ENCODE peak calls at places on chromosomes 11 and 22, in ten cellular contexts. N is body of pancreas, Z is brain microvascular endothelial cell, W is left ventricle myocardium inferior, J is right cardiac atrium, Y is ovary, F is tibial nerve, B is lower lobe of right lung, P is mesendoderm, R is heart right ventricle. O is an unnamed sample.

GRCh38 chr11:65432686-65433582 is 10.3 kb downstream of the NEAT1 start:
- DNase-seq in N (no peak), Z (no peak), W (no peak), J (no peak), Y (no peak), F (no peak), B (no peak), P (peak; percentile 59), R (no peak), O (no peak)

GRCh38 chr11:71298016-71298550 is 45.7 kb upstream of the SHANK2 start:
- DNase-seq in N (no peak), Z (no peak), W (no peak), J (no peak), Y (no peak), F (no peak), B (no peak), P (no peak), R (no peak), O (no peak)

GRCh38 chr11:112113539-112114457 is 27.1 kb downstream of the SDHD start:
- DNase-seq in N (no peak), Z (peak; percentile 31), W (no peak), J (no peak), Y (no peak), F (no peak), B (no peak), P (peak; percentile 76), R (no peak), O (no peak)

GRCh38 chr22:44887941-44888366 is 121.9 kb downstream of the PHF21B start:
- DNase-seq in N (no peak), Z (no peak), W (no peak), J (no peak), Y (no peak), F (no peak), B (no peak), P (no peak), R (no peak), O (no peak)

GRCh38 chr11:128379587-128380279 is 207.6 kb downstream of the ETS1 start:
- DNase-seq in N (no peak), Z (no peak), W (no peak), J (no peak), Y (no peak), F (no peak), B (no peak), P (no peak), R (no peak), O (no peak)

GRCh38 chr11:20715464-20715863 is 46.1 kb downstream of the NELL1 start:
- DNase-seq in N (no peak), Z (no peak), W (no peak), J (no peak), Y (no peak), F (no peak), B (no peak), P (no peak), R (no peak), O (no peak)

GRCh38 chr11:32960553-32961164 is 55.0 kb upstream of the DEPDC7 start:
- DNase-seq in N (no peak), Z (no peak), W (no peak), J (no peak), Y (no peak), F (no peak), B (no peak), P (peak; percentile 60), R (no peak), O (no peak)

GRCh38 chr11:113550179-113550578 is 75.0 kb upstream of the DRD2 start:
- DNase-seq in N (no peak), Z (no peak), W (no peak), J (no peak), Y (no peak), F (no peak), B (no peak), P (no peak), R (no peak), O (no peak)

GRCh38 chr11:112771847-112772246 is 189.4 kb upstream of the NCAM1 start:
- DNase-seq in N (no peak), Z (no peak), W (no peak), J (no peak), Y (no peak), F (no peak), B (no peak), P (no peak), R (no peak), O (no peak)

GRCh38 chr11:110096369-110096976 is 3.3 kb downstream of the ZC3H12C start:
- DNase-seq in N (no peak), Z (no peak), W (no peak), J (no peak), Y (no peak), F (no peak), B (no peak), P (no peak), R (no peak), O (no peak)

GRCh38 chr11:45603930-45604682 is 61.3 kb downstream of the CHST1 start:
- DNase-seq in N (no peak), Z (no peak), W (peak; percentile 63), J (peak; percentile 70), Y (no peak), F (no peak), B (no peak), P (no peak), R (peak; percentile 64), O (no peak)

GRCh38 chr11:40274017-40274416 is 1185.4 kb downstream of the LRRC4C start:
- DNase-seq in N (no peak), Z (peak; percentile 53), W (no peak), J (no peak), Y (no peak), F (no peak), B (no peak), P (no peak), R (no peak), O (no peak)

GRCh38 chr11:129278586-129279319 is 86.6 kb upstream of the ARHGAP32 start:
- DNase-seq in N (peak; percentile 23), Z (no peak), W (no peak), J (peak; percentile 56), Y (peak; percentile 16), F (no peak), B (peak; percentile 49), P (no peak), R (no peak), O (no peak)

GRCh38 chr11:72225411-72225951 is 914 bp downstream of the INPPL1 start:
- DNase-seq in N (no peak), Z (no peak), W (no peak), J (peak; percentile 50), Y (no peak), F (no peak), B (peak; percentile 43), P (peak; percentile 26), R (peak; percentile 4), O (no peak)

GRCh38 chr11:1863352-1864215 is 10.7 kb downstream of the LSP1 start:
- DNase-seq in N (peak; percentile 84), Z (peak; percentile 85), W (peak; percentile 87), J (peak; percentile 95), Y (peak; percentile 86), F (peak; percentile 77), B (peak; percentile 79), P (peak; percentile 86), R (peak; percentile 89), O (peak; percentile 97)

GRCh38 chr11:108647701-108648527 is 17.0 kb upstream of the DDX10 start:
- DNase-seq in N (peak; percentile 79), Z (peak; percentile 85), W (peak; percentile 78), J (peak; percentile 85), Y (peak; percentile 35), F (no peak), B (peak; percentile 60), P (peak; percentile 90), R (peak; percentile 83), O (peak; percentile 85)

GRCh38 chr11:93525601-93526000 is 17.6 kb downstream of the SMCO4 start:
- DNase-seq in N (no peak), Z (peak; percentile 40), W (no peak), J (peak; percentile 65), Y (no peak), F (no peak), B (no peak), P (no peak), R (no peak), O (no peak)

GRCh38 chr11:5929571-5929970 is 12.5 kb upstream of the OR56A3 start:
- DNase-seq in N (no peak), Z (no peak), W (no peak), J (no peak), Y (no peak), F (no peak), B (no peak), P (no peak), R (no peak), O (no peak)
- H3K27me3 ChIP-seq in N (no peaks in the 10 kb centered on the region), Z (no peaks in the 10 kb centered on the region), W (no peaks in the 10 kb centered on the region), J (no peaks in the 10 kb centered on the region), Y (no peaks in the 10 kb centered on the region), F (no peaks in the 10 kb centered on the region), B (no peaks in the 10 kb centered on the region), P (no peaks in the 10 kb centered on the region), R (no peaks in the 10 kb centered on the region), O (no peaks in the 10 kb centered on the region)

GRCh38 chr11:121696947-121697346 is 244.2 kb upstream of the SORL1-AS1 start:
- DNase-seq in N (no peak), Z (no peak), W (no peak), J (no peak), Y (no peak), F (no peak), B (no peak), P (no peak), R (no peak), O (no peak)
- H3K4me3 ChIP-seq in N (no peak overlapping the region), Z (no peak overlapping the region), W (peak overlapping the region; percentile 47), J (no peak overlapping the region), Y (no peak overlapping the region), F (no peak overlapping the region), B (no peak overlapping the region), P (no peak overlapping the region), R (no peak overlapping the region), O (no peak overlapping the region)

GRCh38 chr11:11229691-11230090 is 123.4 kb downstream of the CSNK2A3 start:
- DNase-seq in N (no peak), Z (no peak), W (no peak), J (no peak), Y (no peak), F (no peak), B (no peak), P (no peak), R (no peak), O (no peak)
- H3K27me3 ChIP-seq in N (no peaks in the 10 kb centered on the region), Z (no peaks in the 10 kb centered on the region), W (no peaks in the 10 kb centered on the region), J (no peaks in the 10 kb centered on the region), Y (no peaks in the 10 kb centered on the region), F (no peaks in the 10 kb centered on the region), B (no peaks in the 10 kb centered on the region), P (no peaks in the 10 kb centered on the region), R (no peaks in the 10 kb centered on the region), O (no peaks in the 10 kb centered on the region)

GRCh38 chr11:73792584-73792983 is 4.9 kb downstream of the MRPL48 start:
- DNase-seq in N (no peak), Z (no peak), W (no peak), J (no peak), Y (no peak), F (no peak), B (no peak), P (no peak), R (no peak), O (no peak)

GRCh38 chr11:73801136-73801535 is 13.5 kb downstream of the MRPL48 start:
- DNase-seq in N (no peak), Z (no peak), W (no peak), J (no peak), Y (no peak), F (no peak), B (no peak), P (no peak), R (no peak), O (no peak)

GRCh38 chr11:73800407-73800806 is 12.7 kb downstream of the MRPL48 start:
- DNase-seq in N (no peak), Z (no peak), W (no peak), J (no peak), Y (no peak), F (no peak), B (no peak), P (no peak), R (no peak), O (no peak)

GRCh38 chr11:73797457-73797856 is 9.8 kb downstream of the MRPL48 start:
- DNase-seq in N (peak; percentile 80), Z (no peak), W (peak; percentile 53), J (no peak), Y (no peak), F (no peak), B (no peak), P (no peak), R (no peak), O (no peak)

GRCh38 chr11:73795925-73796632 is 8.4 kb downstream of the MRPL48 start:
- DNase-seq in N (peak; percentile 36), Z (no peak), W (peak; percentile 38), J (peak; percentile 76), Y (no peak), F (no peak), B (no peak), P (peak; percentile 45), R (no peak), O (no peak)
- H3K4me3 ChIP-seq in N (no peak overlapping the region), Z (no peak overlapping the region), W (no peak overlapping the region), J (no peak overlapping the region), Y (no peak overlapping the region), F (no peak overlapping the region), B (no peak overlapping the region), P (no peak overlapping the region), R (no peak overlapping the region), O (no peak overlapping the region)

O was measured in tibial artery.